ENCODE peak calls at places on chromosomes 7 and 10, in six cellular contexts. D is H1, Q is HepG2, G is HCT116, F is GM12878, B is SK-N-SH. E is an unnamed sample.

GRCh38 chr10:43715334-43715733 is 66.7 kb upstream of the ZNF32 start:
- DNase-seq in F (no peak), G (no peak), D (no peak), Q (no peak), B (no peak), E (no peak)

GRCh38 chr10:58867683-58868082 is 308.8 kb upstream of the PHYHIPL start:
- DNase-seq in F (no peak), Q (no peak), G (no peak), B (no peak), D (no peak), E (no peak)

GRCh38 chr7:80095545-80095944 is 39.1 kb upstream of the GNAI1 start:
- DNase-seq in Q (no peak), G (no peak), F (no peak), B (peak), D (no peak), E (no peak)

GRCh38 chr7:30936650-30937245 is 25.1 kb downstream of the AQP1 start:
- DNase-seq in Q (no peak), F (no peak), G (no peak), B (peak), D (no peak), E (no peak)

GRCh38 chr10:102620138-102620591 is 24.1 kb upstream of the TRIM8 start:
- DNase-seq in Q (no peak), F (no peak), B (no peak), G (no peak), D (no peak), E (no peak)

GRCh38 chr7:81014266-81014665 is 95.4 kb upstream of the SEMA3C start:
- DNase-seq in D (no peak), Q (no peak), B (no peak), F (no peak), G (no peak), E (no peak)

GRCh38 chr7:80876894-80877414 is 41.9 kb downstream of the SEMA3C start:
- DNase-seq in F (no peak), B (peak), Q (no peak), D (no peak), G (peak), E (no peak)

GRCh38 chr10:8588135-8588534 is 533.6 kb downstream of the GATA3 start:
- DNase-seq in G (no peak), F (no peak), B (no peak), Q (no peak), D (no peak), E (no peak)

GRCh38 chr10:92891885-92892705 is 43.8 kb downstream of the EXOC6 start:
- DNase-seq in Q (peak), B (peak), F (no peak), D (no peak), G (peak), E (peak)

GRCh38 chr10:74502963-74503608 is 323.3 kb upstream of the KAT6B start:
- DNase-seq in D (no peak), Q (peak), B (no peak), G (peak), F (peak), E (no peak)

GRCh38 chr7:77855371-77856083 is 57.0 kb downstream of the PHTF2 start:
- DNase-seq in G (no peak), B (no peak), D (no peak), F (no peak), Q (no peak), E (no peak)

GRCh38 chr7:31107106-31108090 is 55.3 kb downstream of the ADCYAP1R1 start:
- DNase-seq in Q (no peak), F (no peak), D (no peak), G (no peak), B (no peak), E (no peak)

GRCh38 chr7:35801392-35802101 is 690 bp downstream of the SEPTIN7 start:
- DNase-seq in Q (peak), F (no peak), G (no peak), B (peak), D (no peak), E (peak)

GRCh38 chr10:7986851-7987250 is 67.6 kb upstream of the GATA3 start:
- DNase-seq in F (no peak), B (no peak), G (no peak), Q (no peak), D (no peak), E (no peak)

GRCh38 chr7:158323741-158324396 is 263.8 kb downstream of the PTPRN2 start:
- DNase-seq in F (no peak), D (no peak), G (no peak), B (peak), Q (no peak), E (no peak)

GRCh38 chr10:101649530-101650085 is 45.4 kb downstream of the FBXW4 start:
- DNase-seq in B (no peak), D (no peak), Q (no peak), G (no peak), F (no peak), E (no peak)

GRCh38 chr10:124530215-124530665 is 68.6 kb downstream of the LHPP start:
- DNase-seq in D (peak), G (peak), F (no peak), B (peak), Q (peak), E (peak)

GRCh38 chr7:144513332-144513731 is 109.8 kb upstream of the NOBOX start:
- DNase-seq in F (peak), D (no peak), Q (no peak), G (peak), B (no peak), E (peak)

GRCh38 chr7:24216576-24217116 is 67.3 kb upstream of the NPY start:
- DNase-seq in Q (no peak), B (no peak), F (no peak), D (no peak), G (no peak), E (no peak)

GRCh38 chr10:12774219-12774894 is 227.2 kb downstream of the CCDC3 start:
- DNase-seq in F (no peak), B (no peak), D (no peak), G (no peak), Q (no peak), E (no peak)

GRCh38 chr10:68333452-68333851 is 724 bp upstream of the PBLD start:
- DNase-seq in Q (no peak), D (no peak), F (no peak), B (no peak), G (no peak), E (no peak)

GRCh38 chr10:12730809-12731519 is 270.5 kb downstream of the CCDC3 start:
- DNase-seq in F (peak), Q (no peak), D (no peak), G (no peak), B (no peak), E (no peak)

GRCh38 chr7:117791877-117792780 is 81.1 kb downstream of the CTTNBP2 start:
- DNase-seq in F (peak), D (no peak), Q (no peak), B (no peak), G (no peak), E (no peak)

GRCh38 chr7:117110480-117111315 is 157.4 kb downstream of the ST7 start:
- DNase-seq in Q (no peak), F (peak), G (no peak), B (peak), D (no peak), E (no peak)

GRCh38 chr7:157116762-157117161 is 22.0 kb upstream of the UBE3C start:
- DNase-seq in G (no peak), B (no peak), D (no peak), F (no peak), Q (no peak), E (no peak)

GRCh38 chr7:47991741-47992311 is 12.4 kb upstream of the HUS1 start:
- DNase-seq in Q (peak), B (peak), G (no peak), F (peak), D (peak), E (peak)

GRCh38 chr10:114336823-114337509 is 67.3 kb downstream of the AFAP1L2 start:
- DNase-seq in B (no peak), G (no peak), F (no peak), D (no peak), Q (no peak), E (no peak)

GRCh38 chr10:69768386-69768785 is 33.3 kb upstream of the COL13A1 start:
- DNase-seq in Q (no peak), D (no peak), G (no peak), F (no peak), B (no peak), E (no peak)

GRCh38 chr10:97222346-97222961 is 36.7 kb upstream of the SLIT1 start:
- DNase-seq in Q (no peak), F (no peak), D (peak), G (no peak), B (peak), E (peak)

GRCh38 chr7:11831383-11831726 is 643 bp downstream of the THSD7A start:
- DNase-seq in F (no peak), G (no peak), Q (no peak), D (no peak), B (no peak), E (no peak)

GRCh38 chr10:15540729-15541128 is 169.6 kb upstream of the FAM171A1 start:
- DNase-seq in B (no peak), Q (no peak), G (no peak), D (no peak), F (no peak), E (no peak)

GRCh38 chr7:66015440-66016130 is 33.6 kb upstream of the GUSB start:
- DNase-seq in F (no peak), G (no peak), D (no peak), Q (no peak), B (no peak), E (no peak)

DNA sequence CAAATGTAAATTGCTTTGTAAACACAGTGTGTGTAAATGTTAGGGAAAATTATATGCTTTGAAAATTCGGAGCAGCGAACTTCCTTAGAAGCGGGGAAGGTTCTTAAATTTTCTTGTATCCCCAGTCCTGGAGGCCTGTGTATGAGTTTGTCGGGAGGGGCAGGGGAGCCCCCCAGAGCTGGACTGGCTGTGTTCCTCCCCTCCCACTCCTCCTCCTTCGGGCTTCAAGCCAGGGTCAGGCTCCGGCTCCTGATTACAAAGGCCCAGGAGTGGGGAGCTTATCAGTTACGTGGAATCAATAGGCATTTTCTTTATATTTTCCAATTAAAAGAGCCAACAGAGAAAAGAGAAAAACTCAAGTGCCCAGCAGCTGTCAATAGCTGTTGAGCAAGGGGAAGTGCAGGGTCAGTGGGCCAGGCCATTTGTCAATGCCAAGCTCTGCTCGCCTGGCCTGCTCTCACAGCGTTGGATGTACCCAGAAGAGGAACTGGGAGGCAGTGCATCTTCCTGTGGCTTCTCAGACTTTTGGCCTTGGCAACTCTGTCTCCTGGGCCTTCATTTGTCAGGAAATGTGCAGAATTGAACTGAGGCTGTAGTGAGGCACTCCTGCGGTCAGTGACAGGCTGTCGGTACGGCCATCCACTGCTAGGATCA is 156.9 kb upstream of the PCBD1 start:
- DNase-seq in F (no peak), G (no peak), Q (no peak), B (no peak), D (no peak), E (no peak)
- TF ChIP-seq YY1 in F (no peak), G (no peak), Q (no peak), B (no peak), D (no peak), E (no peak)

GRCh38 chr10:36463390-36463789 is 662.0 kb upstream of the ANKRD30A start:
- DNase-seq in Q (no peak), B (no peak), F (no peak), G (no peak), D (no peak), E (no peak)
- TF ChIP-seq YY1 in Q (no peak), B (no peak), F (no peak), G (no peak), D (no peak), E (no peak)

GRCh38 chr7:28957064-28957821 is 887 bp downstream of the TRIL start:
- DNase-seq in D (no peak), Q (no peak), F (no peak), G (no peak), B (peak), E (no peak)

GRCh38 chr7:28955723-28956607 is 2.2 kb downstream of the TRIL start:
- DNase-seq in F (no peak), B (peak), G (no peak), Q (peak), D (no peak), E (no peak)

GRCh38 chr7:28957822-28958234 is 302 bp downstream of the TRIL start:
- DNase-seq in F (no peak), Q (no peak), D (no peak), B (peak), G (no peak), E (no peak)

GRCh38 chr7:28955356-28955722 is 2.8 kb downstream of the TRIL start:
- DNase-seq in B (no peak), F (no peak), Q (no peak), D (no peak), G (no peak), E (no peak)

DNA sequence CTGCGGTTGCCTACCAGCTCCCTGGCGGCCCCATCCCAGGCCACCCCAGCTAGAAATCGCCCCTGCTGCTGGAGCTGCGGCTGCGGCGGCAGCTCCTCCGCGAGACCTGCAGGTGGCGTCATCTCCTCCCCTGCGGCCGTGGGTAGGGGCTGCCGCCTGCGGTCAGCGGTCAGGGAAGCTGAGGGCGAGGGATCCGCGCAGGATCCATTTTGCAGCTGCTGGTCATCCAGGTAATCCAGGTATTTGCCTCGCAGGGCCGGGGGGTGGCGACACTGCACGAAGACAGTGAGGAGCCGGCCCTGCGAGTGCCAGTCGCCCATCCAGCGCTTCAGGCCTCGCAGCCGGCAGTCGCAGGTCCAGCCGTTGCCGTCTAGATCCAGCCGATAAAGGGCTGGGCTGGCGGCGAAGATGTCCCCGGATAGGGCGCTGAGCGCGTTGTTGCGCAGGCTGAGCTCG is 1.5 kb downstream of the TRIL start:
- DNase-seq in B (peak), F (no peak), G (no peak), D (no peak), Q (peak), E (no peak)
- TF ChIP-seq YY1 in B (no peak), F (no peak), G (no peak), D (peak), Q (peak), E (no peak)

GRCh38 chr7:45112648-45113047 is 1.2 kb upstream of the TBRG4 start:
- DNase-seq in D (no peak), Q (no peak), F (no peak), B (no peak), G (no peak), E (no peak)
- TF ChIP-seq YY1 in D (no peak), Q (no peak), F (no peak), B (no peak), G (no peak), E (no peak)

GRCh38 chr7:103698064-103698463 is 252.1 kb upstream of the SLC26A5 start:
- DNase-seq in Q (no peak), G (no peak), F (no peak), D (no peak), B (no peak), E (no peak)
- TF ChIP-seq YY1 in Q (no peak), G (no peak), F (no peak), D (no peak), B (no peak), E (no peak)

GRCh38 chr10:128047337-128047736 is 78.9 kb downstream of the MKI67 start:
- DNase-seq in D (peak), Q (no peak), G (peak), B (no peak), F (peak), E (no peak)

GRCh38 chr10:128045833-128046120 is 80.4 kb downstream of the MKI67 start:
- DNase-seq in D (no peak), Q (no peak), B (no peak), F (no peak), G (no peak), E (no peak)

GRCh38 chr10:128046934-128047251 is 79.3 kb downstream of the MKI67 start:
- DNase-seq in F (no peak), D (no peak), Q (no peak), B (no peak), G (no peak), E (no peak)

GRCh38 chr10:128044961-128045832 is 81.0 kb downstream of the MKI67 start:
- DNase-seq in G (no peak), Q (no peak), F (no peak), B (no peak), D (no peak), E (no peak)

GRCh38 chr10:128046156-128046933 is 79.9 kb downstream of the MKI67 start:
- DNase-seq in D (no peak), G (no peak), F (no peak), B (no peak), Q (no peak), E (no peak)
- TF ChIP-seq YY1 in D (no peak), G (no peak), F (no peak), B (no peak), Q (no peak), E (no peak)

GRCh38 chr10:44984671-44985101 is 6.1 kb upstream of the DEPP1 start:
- DNase-seq in F (no peak), G (no peak), B (no peak), Q (no peak), D (no peak), E (no peak)
- TF ChIP-seq YY1 in F (no peak), G (no peak), B (no peak), Q (no peak), D (no peak), E (no peak)

GRCh38 chr10:29736325-29737208 is 101.8 kb upstream of the SVIL start:
- DNase-seq in F (no peak), D (no peak), G (no peak), B (peak), Q (no peak), E (no peak)

GRCh38 chr10:29737209-29737565 is 102.4 kb upstream of the SVIL start:
- DNase-seq in Q (no peak), F (no peak), B (no peak), G (no peak), D (no peak), E (no peak)

GRCh38 chr10:29734640-29734979 is 99.8 kb upstream of the SVIL start:
- DNase-seq in D (no peak), Q (no peak), F (no peak), G (no peak), B (no peak), E (no peak)

GRCh38 chr10:29734980-29735627 is 100.3 kb upstream of the SVIL start:
- DNase-seq in D (no peak), B (peak), F (no peak), G (no peak), Q (no peak), E (no peak)

GRCh38 chr10:29735628-29736324 is 101.0 kb upstream of the SVIL start:
- DNase-seq in G (peak), B (peak), Q (peak), D (peak), F (no peak), E (peak)
- TF ChIP-seq YY1 in G (peak), B (no peak), Q (no peak), D (peak), F (no peak), E (no peak)

DNA sequence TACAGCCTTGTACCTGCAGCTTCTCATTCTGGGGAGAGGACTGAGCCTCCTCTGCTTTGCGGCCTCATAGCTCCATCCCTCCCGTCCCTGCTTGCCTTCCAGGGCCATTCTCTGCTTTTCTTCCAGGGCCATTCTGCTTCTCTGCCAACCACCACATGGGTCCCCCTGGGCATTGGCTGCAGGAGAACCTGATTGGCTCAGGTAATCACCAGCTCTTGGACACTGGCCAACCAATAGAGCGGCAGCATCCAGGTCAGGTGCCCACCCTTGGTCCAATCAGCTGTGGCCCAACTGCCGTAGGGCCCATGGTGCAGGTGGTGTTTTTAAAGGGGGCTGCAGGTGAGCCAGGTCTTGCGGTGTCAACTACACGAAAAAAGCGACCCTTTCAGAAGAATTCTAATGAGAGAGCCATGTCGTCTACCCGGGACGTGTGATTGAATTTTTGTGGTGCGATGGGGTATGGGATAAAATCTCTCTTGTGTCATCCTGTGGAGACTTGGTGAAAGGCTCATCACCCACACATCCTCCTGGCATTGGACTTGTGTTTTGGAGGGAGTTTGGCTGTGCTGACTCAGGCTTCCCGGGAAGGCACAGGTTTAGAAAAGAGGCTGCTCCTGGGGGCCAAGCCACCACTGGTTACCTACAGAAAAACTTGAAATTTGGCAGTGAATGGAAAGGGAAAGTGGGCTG is 46.0 kb upstream of the PODXL start:
- DNase-seq in F (no peak), B (peak), Q (no peak), D (no peak), G (no peak), E (no peak)
- TF ChIP-seq YY1 in F (no peak), B (no peak), Q (no peak), D (no peak), G (no peak), E (no peak)

DNA sequence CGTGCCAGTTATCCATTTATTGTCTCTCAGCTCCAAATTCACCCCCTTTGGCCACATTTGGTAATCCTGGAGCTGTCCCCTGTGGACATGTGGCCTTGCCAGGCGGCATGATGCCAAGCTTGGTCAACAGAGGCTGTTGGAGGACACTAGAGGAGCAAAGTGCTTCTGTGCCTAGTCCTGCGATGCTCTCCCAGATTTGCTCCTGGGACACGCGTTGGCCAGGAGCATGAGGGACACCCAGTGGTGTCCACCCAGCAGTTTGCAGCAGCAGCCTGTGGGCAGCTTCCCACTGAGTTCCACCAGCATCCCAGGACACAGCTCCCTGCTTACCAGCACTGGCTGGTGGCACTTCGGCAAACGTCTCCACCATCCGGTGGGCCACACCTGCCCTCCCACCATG is 55.5 kb upstream of the STEAP1B start:
- DNase-seq in D (no peak), F (no peak), G (no peak), Q (no peak), B (no peak), E (no peak)
- TF ChIP-seq YY1 in D (no peak), F (no peak), G (no peak), Q (no peak), B (no peak), E (no peak)

E was measured in NT2/D1.